ENCODE peak calls at places on chromosomes 3 and 15, in eight cellular contexts. H is RWPE2, S is A549, Q is activated B cell treated with CpG ODN at 0.5 μM for 24 hours, O is mesothelial cell of epicardium, E is AG09309, F is pancreas, B is endothelial cell of umbilical vein. L is an unnamed sample.

GRCh38 chr15:84887928-84888327 is 3.5 kb downstream of the SLC28A1 start:
- DNase-seq in F (no peak), O (no peak), B (no peak), H (no peak), Q (no peak), S (no peak), E (no peak), L (no peak)

GRCh38 chr3:128572644-128573105 is 77.9 kb downstream of the RPN1 start:
- DNase-seq in S (peak; percentile 79), Q (no peak), O (no peak), F (no peak), H (no peak), B (no peak), E (no peak), L (no peak)

GRCh38 chr3:56303508-56303907 is 164.8 kb downstream of the ERC2 start:
- DNase-seq in F (no peak), O (peak; percentile 53), Q (no peak), S (no peak), H (no peak), B (peak; percentile 91), E (no peak), L (peak; percentile 62)

GRCh38 chr3:48826451-48826850 is 21.2 kb downstream of the PRKAR2A start:
- DNase-seq in H (no peak), Q (no peak), F (no peak), S (no peak), B (no peak), E (peak; percentile 61), O (no peak), L (no peak)

GRCh38 chr15:45704329-45705249 is 69.8 kb downstream of the SQOR start:
- DNase-seq in F (no peak), S (no peak), E (no peak), B (peak; percentile 34), H (no peak), Q (no peak), O (peak; percentile 48), L (peak; percentile 29)

GRCh38 chr3:101036676-101037075 is 43.5 kb upstream of the ABI3BP start:
- DNase-seq in E (no peak), S (no peak), Q (no peak), O (no peak), B (no peak), F (no peak), H (no peak), L (no peak)

GRCh38 chr3:43867673-43868072 is 176.9 kb downstream of the ABHD5 start:
- DNase-seq in F (no peak), H (no peak), O (no peak), S (no peak), Q (no peak), B (no peak), E (peak; percentile 86), L (no peak)

GRCh38 chr3:40258555-40258954 is 51.0 kb upstream of the EIF1B start:
- DNase-seq in H (no peak), E (peak; percentile 13), Q (no peak), S (no peak), B (no peak), O (no peak), F (no peak), L (no peak)

GRCh38 chr3:165383381-165383780 is 187.2 kb upstream of the SLITRK3 start:
- DNase-seq in F (no peak), B (no peak), H (no peak), S (no peak), O (no peak), Q (no peak), E (no peak), L (no peak)

GRCh38 chr15:50148362-50148963 is 29.4 kb upstream of the ATP8B4 start:
- DNase-seq in B (peak; percentile 61), E (no peak), O (no peak), Q (no peak), S (no peak), H (no peak), F (no peak), L (peak; percentile 49)

GRCh38 chr15:85828869-85829268 is 34.1 kb upstream of the KLHL25 start:
- DNase-seq in Q (no peak), H (no peak), B (no peak), E (no peak), O (no peak), F (no peak), S (no peak), L (peak; percentile 46)

GRCh38 chr15:39767921-39768320 is 14.7 kb downstream of the FSIP1 start:
- DNase-seq in B (no peak), H (no peak), O (no peak), E (no peak), F (no peak), S (no peak), Q (no peak), L (no peak)
- TF ChIP-seq CTCF in B (no peak), H (no peak), O (no peak), E (no peak), F (no peak), S (no peak), Q (no peak), L (no peak)

GRCh38 chr15:79828447-79828846 is 68.4 kb downstream of the MTHFS start:
- DNase-seq in O (no peak), B (no peak), H (no peak), E (no peak), S (no peak), F (no peak), Q (no peak), L (no peak)

GRCh38 chr15:79832358-79832757 is 64.5 kb downstream of the MTHFS start:
- DNase-seq in S (no peak), Q (no peak), F (no peak), E (no peak), B (no peak), O (no peak), H (no peak), L (no peak)

GRCh38 chr15:79826800-79827199 is 70.0 kb downstream of the MTHFS start:
- DNase-seq in Q (no peak), B (no peak), E (no peak), S (no peak), H (no peak), F (no peak), O (no peak), L (no peak)

GRCh38 chr15:79831635-79832034 is 65.2 kb downstream of the MTHFS start:
- DNase-seq in Q (no peak), B (no peak), H (no peak), O (no peak), E (no peak), S (no peak), F (no peak), L (no peak)

DNA sequence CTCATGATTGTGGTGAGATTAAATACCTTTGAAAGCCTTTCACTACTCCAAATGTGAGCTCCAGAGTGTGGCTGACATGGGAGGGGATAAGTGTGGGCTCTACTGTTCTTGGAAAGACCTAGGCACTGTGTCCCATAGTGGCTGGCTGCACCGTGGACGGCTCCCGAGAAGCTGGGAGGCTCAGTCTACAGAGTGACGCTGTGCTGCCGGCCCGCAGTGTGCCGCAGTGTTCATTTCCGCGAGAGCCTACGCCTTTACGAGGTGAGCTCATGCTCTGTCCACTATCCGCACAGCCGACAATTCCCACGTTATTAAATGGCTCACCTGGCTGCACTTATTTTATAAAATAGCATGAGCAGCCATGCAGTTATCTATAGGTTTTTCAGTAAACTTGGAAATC is 66.9 kb downstream of the MTHFS start:
- DNase-seq in B (no peak), E (no peak), Q (no peak), S (no peak), F (no peak), H (no peak), O (no peak), L (no peak)
- TF ChIP-seq CTCF in B (no peak), E (no peak), Q (no peak), S (no peak), F (no peak), H (no peak), O (no peak), L (no peak)

GRCh38 chr3:36992806-36993325 is at the start of gene EPM2AIP1:
- DNase-seq in Q (peak; percentile 83), O (peak; percentile 85), S (peak; percentile 100), F (no peak), E (no peak), B (no peak), H (peak; percentile 98), L (peak; percentile 83)
- TF ChIP-seq CTCF in Q (no peak), O (no peak), S (no peak), F (no peak), E (peak; percentile 5), B (no peak), H (peak; percentile 23), L (peak; percentile 39)

DNA sequence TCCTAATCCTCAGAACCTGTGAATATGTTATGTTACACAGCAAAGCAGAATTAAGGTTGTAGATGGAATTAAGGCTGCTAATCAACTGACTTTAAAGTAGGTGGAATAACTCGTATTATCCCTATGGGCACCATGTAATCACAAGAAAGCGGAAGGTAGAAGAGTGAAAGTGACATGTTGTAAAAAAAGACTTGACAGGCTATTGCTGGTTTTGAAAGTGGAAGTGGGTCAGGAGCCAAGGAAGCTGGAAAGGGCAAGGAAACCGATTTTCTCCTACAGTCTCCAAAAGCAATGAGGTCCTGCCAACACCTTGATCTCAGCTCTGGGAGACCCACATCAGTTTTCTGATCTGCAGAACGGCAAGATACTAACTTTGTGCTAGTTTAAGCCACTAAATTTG is 6.6 kb downstream of the TP63 start:
- DNase-seq in Q (no peak), S (no peak), F (no peak), H (no peak), E (no peak), B (no peak), O (no peak), L (no peak)
- TF ChIP-seq CTCF in Q (no peak), S (no peak), F (no peak), H (no peak), E (no peak), B (no peak), O (no peak), L (no peak)

GRCh38 chr15:61387675-61388074 is 158.6 kb upstream of the RORA start:
- DNase-seq in H (no peak), E (no peak), F (no peak), S (no peak), Q (no peak), B (no peak), O (no peak), L (no peak)

GRCh38 chr15:61389334-61390028 is 160.4 kb upstream of the RORA start:
- DNase-seq in E (no peak), O (no peak), Q (no peak), B (no peak), S (no peak), F (no peak), H (no peak), L (no peak)

GRCh38 chr15:61393524-61393923 is 164.4 kb upstream of the RORA start:
- DNase-seq in H (no peak), Q (no peak), O (no peak), B (no peak), E (no peak), F (no peak), S (no peak), L (no peak)

GRCh38 chr15:61393949-61394348 is 164.8 kb upstream of the RORA start:
- DNase-seq in E (no peak), F (no peak), B (no peak), O (no peak), S (no peak), Q (no peak), H (no peak), L (no peak)

GRCh38 chr15:61390138-61390537 is 161.0 kb upstream of the RORA start:
- DNase-seq in O (no peak), E (no peak), S (no peak), F (no peak), H (no peak), B (no peak), Q (no peak), L (no peak)
- TF ChIP-seq CTCF in O (no peak), E (no peak), S (no peak), F (no peak), H (no peak), B (no peak), Q (no peak), L (no peak)